ENCODE peak calls at places on chromosomes 13 and 19, in eight cellular contexts. I is NCI-H774; R is effector memory CD4-positive, alpha-beta T cell; Z is GM18507; X is stimulated activated naive CD8-positive, alpha-beta T cell treated with anti-CD3 and anti-CD28 coated beads, Interleukin-15, Interleukin-2, amounts not matched to agents 100 U/mL and 50 U/mL, for 24 hours; K is dorsolateral prefrontal cortex; C is stimulated activated CD8-positive, alpha-beta memory T cell treated with anti-CD3 and anti-CD28 coated beads, Interleukin-7, amount 100 ng/mL, for 4 hours; O is endothelial cell of umbilical vein. Y is an unnamed sample.
A peak's percentile ranks its signal among the peaks of the same experiment; 100 is the strongest.

GRCh38 chr13:112894673-112895481 is 74.1 kb upstream of the MCF2L start:
- DNase-seq in I (no peak), X (no peak), K (no peak), Z (no peak), C (no peak), O (no peak), R (no peak), Y (no peak)

GRCh38 chr19:37905936-37906867 is at the start of gene WDR87:
- DNase-seq in K (peak; percentile 20), X (peak; percentile 50), I (peak; percentile 76), O (no peak), Z (no peak), C (peak; percentile 26), R (peak; percentile 18), Y (peak; percentile 89)

GRCh38 chr13:24264976-24265375 is 44.4 kb upstream of the C1QTNF9 start:
- DNase-seq in Z (no peak), O (no peak), C (peak; percentile 69), X (peak; percentile 79), K (no peak), R (peak; percentile 72), I (no peak), Y (no peak)

GRCh38 chr19:15577184-15577771 is 37.7 kb upstream of the CYP4F8 start:
- DNase-seq in R (no peak), X (no peak), I (no peak), Z (no peak), K (no peak), C (no peak), O (no peak), Y (no peak)

GRCh38 chr19:49132974-49133609 is 13.7 kb downstream of the PPFIA3 start:
- DNase-seq in I (no peak), K (no peak), R (no peak), C (no peak), Z (no peak), O (no peak), X (no peak), Y (no peak)

GRCh38 chr13:64847767-64848166 is 2382.4 kb downstream of the PCDH9 start:
- DNase-seq in O (no peak), Z (no peak), X (no peak), C (no peak), I (no peak), K (no peak), R (no peak), Y (no peak)

GRCh38 chr19:34366670-34367423 is 1.9 kb downstream of the GPI start:
- DNase-seq in I (no peak), X (no peak), Z (no peak), C (no peak), R (no peak), K (no peak), O (no peak), Y (no peak)

GRCh38 chr13:27549406-27549981 is 70.8 kb downstream of the LNX2 start:
- DNase-seq in I (peak; percentile 2), X (no peak), R (no peak), O (no peak), K (no peak), Z (no peak), C (no peak), Y (no peak)

GRCh38 chr19:7397687-7398086 is 49.0 kb downstream of the ARHGEF18 start:
- DNase-seq in O (no peak), C (no peak), K (no peak), X (no peak), R (no peak), I (no peak), Z (no peak), Y (no peak)

GRCh38 chr13:89695343-89696257 is 1651.9 kb upstream of the MIR17HG start:
- DNase-seq in X (peak; percentile 11), C (no peak), O (peak; percentile 68), I (no peak), R (no peak), Z (no peak), K (no peak), Y (peak; percentile 93)

GRCh38 chr19:39483141-39483540 is 2.5 kb downstream of the TIMM50 start:
- DNase-seq in R (no peak), C (no peak), I (no peak), Z (no peak), K (no peak), O (no peak), X (no peak), Y (no peak)

GRCh38 chr13:76632388-76633044 is 253.7 kb downstream of the KCTD12 start:
- DNase-seq in O (peak; percentile 23), C (no peak), X (no peak), I (no peak), Z (no peak), R (no peak), K (no peak), Y (no peak)

GRCh38 chr19:51688665-51689571 is 4.2 kb upstream of the SPACA6 start:
- DNase-seq in K (peak; percentile 96), R (no peak), Z (no peak), C (no peak), X (peak; percentile 34), I (peak; percentile 82), O (peak; percentile 92), Y (no peak)

GRCh38 chr19:53634768-53635167 is 3.0 kb downstream of the DPRX start:
- DNase-seq in Z (no peak), K (no peak), I (no peak), X (no peak), R (no peak), C (no peak), O (no peak), Y (no peak)

GRCh38 chr13:48727252-48728011 is 73.7 kb downstream of the CYSLTR2 start:
- DNase-seq in K (no peak), C (no peak), X (no peak), Z (no peak), O (no peak), R (no peak), I (no peak), Y (peak; percentile 69)